ENCODE peak calls at places on chromosomes 16 and 17, in ten cellular contexts. One of them, this sample, is unnamed.

GRCh38 chr16:57087003-57087402 is 5.4 kb upstream of the CPNE2 start:
- DNase-seq in suprapubic skin: no peak
- DNase-seq in lower lobe of right lung: no peak
- DNase-seq in T-helper 2 cell: no peak
- DNase-seq in RWPE1: no peak
- DNase-seq in activated T-helper 1 cell treated with Interleukin-2 at 50 U/mL for 16 hours: no peak
- DNase-seq in activated CD4-positive, alpha-beta T cell treated with anti-CD3 and anti-CD28 coated beads, Interleukin-2, amount 50 U/mL, for 4 hours: no peak
- DNase-seq in AG08396: no peak
- DNase-seq in MG63: no peak
- DNase-seq in anterior cingulate cortex: no peak
- DNase-seq in this sample: no peak

GRCh38 chr16:65667013-65667578 is 545.2 kb upstream of the CDH11 start:
- DNase-seq in anterior cingulate cortex: no peak
- DNase-seq in AG08396: peak
- DNase-seq in MG63: no peak
- DNase-seq in activated CD4-positive, alpha-beta T cell treated with anti-CD3 and anti-CD28 coated beads, Interleukin-2, amount 50 U/mL, for 4 hours: no peak
- DNase-seq in T-helper 2 cell: no peak
- DNase-seq in activated T-helper 1 cell treated with Interleukin-2 at 50 U/mL for 16 hours: no peak
- DNase-seq in suprapubic skin: no peak
- DNase-seq in lower lobe of right lung: no peak
- DNase-seq in RWPE1: peak
- DNase-seq in this sample: no peak

GRCh38 chr17:31858647-31859486 is at the start of gene COPRS:
- DNase-seq in lower lobe of right lung: peak
- DNase-seq in activated CD4-positive, alpha-beta T cell treated with anti-CD3 and anti-CD28 coated beads, Interleukin-2, amount 50 U/mL, for 4 hours: peak
- DNase-seq in activated T-helper 1 cell treated with Interleukin-2 at 50 U/mL for 16 hours: peak
- DNase-seq in anterior cingulate cortex: peak
- DNase-seq in AG08396: peak
- DNase-seq in MG63: peak
- DNase-seq in T-helper 2 cell: peak
- DNase-seq in suprapubic skin: peak
- DNase-seq in RWPE1: peak
- DNase-seq in this sample: peak

GRCh38 chr17:57086069-57086930 is 1.3 kb downstream of the AKAP1 start:
- DNase-seq in MG63: peak
- DNase-seq in anterior cingulate cortex: no peak
- DNase-seq in T-helper 2 cell: peak
- DNase-seq in activated T-helper 1 cell treated with Interleukin-2 at 50 U/mL for 16 hours: peak
- DNase-seq in activated CD4-positive, alpha-beta T cell treated with anti-CD3 and anti-CD28 coated beads, Interleukin-2, amount 50 U/mL, for 4 hours: no peak
- DNase-seq in suprapubic skin: peak
- DNase-seq in lower lobe of right lung: peak
- DNase-seq in AG08396: peak
- DNase-seq in RWPE1: peak
- DNase-seq in this sample: no peak

GRCh38 chr16:47136101-47136820 is 7.5 kb downstream of the NETO2 start:
- DNase-seq in anterior cingulate cortex: no peak
- DNase-seq in activated T-helper 1 cell treated with Interleukin-2 at 50 U/mL for 16 hours: no peak
- DNase-seq in AG08396: no peak
- DNase-seq in MG63: peak
- DNase-seq in RWPE1: peak
- DNase-seq in lower lobe of right lung: no peak
- DNase-seq in T-helper 2 cell: no peak
- DNase-seq in suprapubic skin: no peak
- DNase-seq in activated CD4-positive, alpha-beta T cell treated with anti-CD3 and anti-CD28 coated beads, Interleukin-2, amount 50 U/mL, for 4 hours: no peak
- DNase-seq in this sample: no peak

GRCh38 chr16:2473999-2474876 is 689 bp upstream of the TBC1D24 start:
- DNase-seq in suprapubic skin: peak
- DNase-seq in RWPE1: no peak
- DNase-seq in anterior cingulate cortex: peak
- DNase-seq in T-helper 2 cell: peak
- DNase-seq in AG08396: peak
- DNase-seq in MG63: peak
- DNase-seq in activated T-helper 1 cell treated with Interleukin-2 at 50 U/mL for 16 hours: peak
- DNase-seq in activated CD4-positive, alpha-beta T cell treated with anti-CD3 and anti-CD28 coated beads, Interleukin-2, amount 50 U/mL, for 4 hours: peak
- DNase-seq in lower lobe of right lung: peak
- DNase-seq in this sample: peak

GRCh38 chr17:42271277-42271922 is 4.8 kb downstream of the STAT5B start:
- DNase-seq in activated CD4-positive, alpha-beta T cell treated with anti-CD3 and anti-CD28 coated beads, Interleukin-2, amount 50 U/mL, for 4 hours: no peak
- DNase-seq in AG08396: no peak
- DNase-seq in anterior cingulate cortex: no peak
- DNase-seq in activated T-helper 1 cell treated with Interleukin-2 at 50 U/mL for 16 hours: no peak
- DNase-seq in T-helper 2 cell: no peak
- DNase-seq in lower lobe of right lung: no peak
- DNase-seq in RWPE1: no peak
- DNase-seq in MG63: no peak
- DNase-seq in suprapubic skin: no peak
- DNase-seq in this sample: no peak

GRCh38 chr17:33686171-33686570 is 393.1 kb upstream of the ASIC2 start:
- DNase-seq in MG63: no peak
- DNase-seq in RWPE1: peak
- DNase-seq in T-helper 2 cell: no peak
- DNase-seq in activated T-helper 1 cell treated with Interleukin-2 at 50 U/mL for 16 hours: no peak
- DNase-seq in activated CD4-positive, alpha-beta T cell treated with anti-CD3 and anti-CD28 coated beads, Interleukin-2, amount 50 U/mL, for 4 hours: no peak
- DNase-seq in AG08396: no peak
- DNase-seq in anterior cingulate cortex: no peak
- DNase-seq in suprapubic skin: no peak
- DNase-seq in lower lobe of right lung: no peak
- DNase-seq in this sample: no peak

GRCh38 chr17:76740329-76741118 is 2.6 kb downstream of the MFSD11 start:
- DNase-seq in T-helper 2 cell: no peak
- DNase-seq in suprapubic skin: no peak
- DNase-seq in activated T-helper 1 cell treated with Interleukin-2 at 50 U/mL for 16 hours: no peak
- DNase-seq in RWPE1: no peak
- DNase-seq in activated CD4-positive, alpha-beta T cell treated with anti-CD3 and anti-CD28 coated beads, Interleukin-2, amount 50 U/mL, for 4 hours: no peak
- DNase-seq in anterior cingulate cortex: no peak
- DNase-seq in MG63: peak
- DNase-seq in AG08396: peak
- DNase-seq in lower lobe of right lung: no peak
- DNase-seq in this sample: no peak

GRCh38 chr16:49026566-49026965 is 255.1 kb downstream of the CBLN1 start:
- DNase-seq in activated T-helper 1 cell treated with Interleukin-2 at 50 U/mL for 16 hours: no peak
- DNase-seq in T-helper 2 cell: no peak
- DNase-seq in anterior cingulate cortex: no peak
- DNase-seq in AG08396: no peak
- DNase-seq in suprapubic skin: no peak
- DNase-seq in MG63: no peak
- DNase-seq in activated CD4-positive, alpha-beta T cell treated with anti-CD3 and anti-CD28 coated beads, Interleukin-2, amount 50 U/mL, for 4 hours: no peak
- DNase-seq in lower lobe of right lung: no peak
- DNase-seq in RWPE1: no peak
- DNase-seq in this sample: no peak

GRCh38 chr16:49755291-49755611 is 100.7 kb downstream of the ZNF423 start:
- DNase-seq in RWPE1: peak
- DNase-seq in anterior cingulate cortex: no peak
- DNase-seq in MG63: no peak
- DNase-seq in T-helper 2 cell: no peak
- DNase-seq in activated T-helper 1 cell treated with Interleukin-2 at 50 U/mL for 16 hours: no peak
- DNase-seq in suprapubic skin: no peak
- DNase-seq in activated CD4-positive, alpha-beta T cell treated with anti-CD3 and anti-CD28 coated beads, Interleukin-2, amount 50 U/mL, for 4 hours: no peak
- DNase-seq in lower lobe of right lung: no peak
- DNase-seq in AG08396: no peak
- DNase-seq in this sample: no peak

GRCh38 chr17:32519769-32520701 is 33.2 kb downstream of the CDK5R1 start:
- DNase-seq in activated CD4-positive, alpha-beta T cell treated with anti-CD3 and anti-CD28 coated beads, Interleukin-2, amount 50 U/mL, for 4 hours: peak
- DNase-seq in anterior cingulate cortex: no peak
- DNase-seq in activated T-helper 1 cell treated with Interleukin-2 at 50 U/mL for 16 hours: peak
- DNase-seq in lower lobe of right lung: no peak
- DNase-seq in RWPE1: no peak
- DNase-seq in MG63: no peak
- DNase-seq in AG08396: no peak
- DNase-seq in T-helper 2 cell: peak
- DNase-seq in suprapubic skin: no peak
- DNase-seq in this sample: no peak

GRCh38 chr17:81419333-81419885 is 24.2 kb downstream of the BAHCC1 start:
- DNase-seq in lower lobe of right lung: peak
- DNase-seq in suprapubic skin: peak
- DNase-seq in anterior cingulate cortex: peak
- DNase-seq in T-helper 2 cell: no peak
- DNase-seq in RWPE1: peak
- DNase-seq in activated CD4-positive, alpha-beta T cell treated with anti-CD3 and anti-CD28 coated beads, Interleukin-2, amount 50 U/mL, for 4 hours: no peak
- DNase-seq in MG63: peak
- DNase-seq in activated T-helper 1 cell treated with Interleukin-2 at 50 U/mL for 16 hours: no peak
- DNase-seq in AG08396: peak
- DNase-seq in this sample: peak

GRCh38 chr17:79192503-79193500 is 118.2 kb downstream of the ENGASE start:
- DNase-seq in AG08396: peak
- DNase-seq in RWPE1: peak
- DNase-seq in MG63: peak
- DNase-seq in T-helper 2 cell: no peak
- DNase-seq in suprapubic skin: no peak
- DNase-seq in activated T-helper 1 cell treated with Interleukin-2 at 50 U/mL for 16 hours: no peak
- DNase-seq in lower lobe of right lung: no peak
- DNase-seq in anterior cingulate cortex: no peak
- DNase-seq in activated CD4-positive, alpha-beta T cell treated with anti-CD3 and anti-CD28 coated beads, Interleukin-2, amount 50 U/mL, for 4 hours: no peak
- DNase-seq in this sample: no peak

GRCh38 chr16:51500306-51500705 is 349.2 kb upstream of the SALL1 start:
- DNase-seq in activated CD4-positive, alpha-beta T cell treated with anti-CD3 and anti-CD28 coated beads, Interleukin-2, amount 50 U/mL, for 4 hours: no peak
- DNase-seq in RWPE1: peak
- DNase-seq in T-helper 2 cell: no peak
- DNase-seq in activated T-helper 1 cell treated with Interleukin-2 at 50 U/mL for 16 hours: no peak
- DNase-seq in AG08396: peak
- DNase-seq in suprapubic skin: no peak
- DNase-seq in lower lobe of right lung: no peak
- DNase-seq in anterior cingulate cortex: no peak
- DNase-seq in MG63: no peak
- DNase-seq in this sample: no peak

GRCh38 chr17:2750721-2751120 is 1.3 kb upstream of the CCDC92B start:
- DNase-seq in activated CD4-positive, alpha-beta T cell treated with anti-CD3 and anti-CD28 coated beads, Interleukin-2, amount 50 U/mL, for 4 hours: no peak
- DNase-seq in lower lobe of right lung: no peak
- DNase-seq in MG63: no peak
- DNase-seq in activated T-helper 1 cell treated with Interleukin-2 at 50 U/mL for 16 hours: no peak
- DNase-seq in anterior cingulate cortex: no peak
- DNase-seq in RWPE1: no peak
- DNase-seq in suprapubic skin: no peak
- DNase-seq in T-helper 2 cell: no peak
- DNase-seq in AG08396: no peak
- DNase-seq in this sample: no peak